ENCODE peak calls at places on chromosomes 4 and X, in seven cellular contexts. D is neuronal stem cell, S is mesendoderm, B is mesenchymal stem cell, K is H1, R is H9, J is IMR-90. G is an unnamed sample.

GRCh38 chr4:101211146-101211553 is 136.2 kb downstream of the PPP3CA start:
- DNase-seq in D (no peak), S (peak), B (peak), K (no peak), R (no peak), J (peak), G (no peak)

GRCh38 chr4:82748781-82749504 is 49.7 kb downstream of the SCD5 start:
- DNase-seq in D (no peak), S (no peak), B (peak), K (no peak), R (no peak), J (peak), G (no peak)

GRCh38 chr4:40180356-40180755 is 16.5 kb upstream of the RHOH start:
- DNase-seq in D (no peak), S (no peak), B (peak), K (no peak), R (no peak), J (peak), G (peak)

GRCh38 chr4:84529169-84529751 is 30.2 kb upstream of the NKX6-1 start:
- DNase-seq in D (no peak), S (peak), B (peak), K (no peak), R (no peak), J (peak), G (peak)

GRCh38 chrX:64427787-64428186 is 32.5 kb upstream of the MTMR8 start:
- DNase-seq in D (no peak), S (no peak), B (no peak), K (no peak), R (no peak), J (no peak), G (no peak)

GRCh38 chr4:140163029-140163810 is 9.2 kb upstream of the MAML3 start:
- DNase-seq in D (no peak), S (no peak), B (no peak), K (no peak), R (no peak), J (peak), G (peak)

GRCh38 chr4:33160126-33160525 is 2440.0 kb downstream of the PCDH7 start:
- DNase-seq in D (no peak), S (peak), B (peak), K (no peak), R (no peak), J (peak), G (peak)

GRCh38 chr4:6109842-6110560 is 90.3 kb downstream of the JAKMIP1 start:
- DNase-seq in D (peak), S (peak), B (no peak), K (peak), R (peak), J (no peak), G (peak)

GRCh38 chrX:52425710-52426245 is 57.0 kb downstream of the XAGE2 start:
- DNase-seq in D (no peak), S (peak), B (no peak), K (no peak), R (no peak), J (peak), G (peak)

GRCh38 chrX:76029385-76029784 is 143.5 kb upstream of the PBDC1 start:
- DNase-seq in D (no peak), S (no peak), B (no peak), K (no peak), R (no peak), J (no peak), G (no peak)

DNA sequence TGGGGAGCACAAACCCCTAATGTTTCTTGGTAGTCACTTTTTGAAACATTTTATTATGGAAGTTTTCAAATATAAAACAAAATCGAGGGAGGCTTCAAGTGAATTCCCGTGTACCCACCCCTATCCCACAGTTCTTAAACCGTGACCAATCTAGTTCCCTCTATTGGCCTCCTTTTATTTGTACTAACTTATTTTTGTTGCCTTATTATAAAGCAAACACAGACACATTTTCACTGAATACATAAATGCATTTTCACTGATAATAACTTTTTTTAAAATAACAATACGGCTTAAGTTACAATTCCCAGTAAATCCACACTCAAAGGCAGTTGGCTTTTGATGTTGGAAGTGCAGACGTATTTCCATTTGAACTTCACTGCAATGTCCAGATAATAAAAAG is 9.3 kb downstream of the HMX1 start:
- DNase-seq in D (no peak), S (no peak), B (no peak), K (no peak), R (no peak), J (no peak), G (no peak)
- H3K23ac ChIP-seq in D (no peak), S (no peak), B (no peak), K (no peak), R (no peak), J (no peak), G (no peak)

DNA sequence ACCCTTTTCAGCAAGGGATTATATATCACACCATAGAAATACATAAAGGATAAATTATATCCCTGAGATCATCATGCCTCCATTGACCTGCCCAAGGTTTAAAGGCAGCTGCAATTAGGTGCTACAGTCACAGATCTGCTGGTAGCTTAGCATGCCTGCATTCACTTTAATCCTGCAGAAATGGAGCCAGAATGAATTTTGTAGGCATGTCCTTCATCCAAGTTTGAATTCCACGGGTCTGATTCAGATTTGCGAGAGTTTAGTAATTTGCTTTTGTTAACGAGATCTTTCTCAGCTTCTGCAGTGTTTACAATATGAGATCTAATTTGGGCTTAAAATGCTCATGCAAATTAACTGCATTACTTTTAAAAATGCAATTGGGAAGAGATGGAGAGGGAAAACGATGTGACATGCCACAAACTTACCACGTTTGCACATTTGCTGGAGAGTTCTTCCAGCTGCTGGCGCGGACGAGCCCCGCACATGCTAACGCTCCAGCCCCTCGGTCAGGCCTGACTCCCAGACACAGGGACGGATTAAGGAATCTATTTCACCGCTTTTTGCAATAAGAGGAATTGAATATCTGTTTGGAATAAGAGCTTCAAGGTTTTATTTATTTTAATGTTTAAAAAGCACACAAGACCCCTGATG is 326.9 kb upstream of the NOCT start:
- DNase-seq in D (no peak), S (no peak), B (no peak), K (no peak), R (no peak), J (peak), G (no peak)
- H3K23ac ChIP-seq in D (no peak), S (no peak), B (no peak), K (no peak), R (no peak), J (no peak), G (no peak)

GRCh38 chr4:86947494-86948120 is 12.8 kb downstream of the AFF1 start:
- DNase-seq in D (no peak), S (no peak), B (peak), K (no peak), R (no peak), J (no peak), G (no peak)
- H3K23ac ChIP-seq in D (no peak), S (no peak), B (no peak), K (no peak), R (no peak), J (no peak), G (no peak)

GRCh38 chrX:100424012-100424411 is 13.9 kb upstream of the PCDH19 start:
- DNase-seq in D (no peak), S (peak), B (no peak), K (no peak), R (peak), J (no peak), G (peak)
- H3K23ac ChIP-seq in D (no peak), S (no peak), B (no peak), K (no peak), R (no peak), J (no peak), G (no peak)

GRCh38 chrX:54920610-54921426 is at the start of gene TRO:
- DNase-seq in D (peak), S (peak), B (peak), K (no peak), R (peak), J (peak), G (no peak)

GRCh38 chrX:54926978-54927377 is 6.4 kb downstream of the TRO start:
- DNase-seq in D (no peak), S (no peak), B (no peak), K (no peak), R (no peak), J (no peak), G (no peak)

GRCh38 chrX:54922547-54922946 is 1.9 kb downstream of the TRO start:
- DNase-seq in D (no peak), S (no peak), B (no peak), K (no peak), R (no peak), J (no peak), G (no peak)

GRCh38 chrX:54921427-54922021 is 900 bp downstream of the TRO start:
- DNase-seq in D (peak), S (peak), B (peak), K (peak), R (peak), J (peak), G (peak)

GRCh38 chrX:54923376-54923775 is 2.8 kb downstream of the TRO start:
- DNase-seq in D (no peak), S (no peak), B (no peak), K (no peak), R (no peak), J (no peak), G (no peak)
- H3K23ac ChIP-seq in D (no peak), S (no peak), B (no peak), K (no peak), R (no peak), J (no peak), G (no peak)

GRCh38 chr4:1017706-1018105 is 6.3 kb downstream of the FGFRL1 start:
- DNase-seq in D (no peak), S (no peak), B (no peak), K (no peak), R (no peak), J (no peak), G (no peak)
- H3K23ac ChIP-seq in D (peak), S (no peak), B (no peak), K (no peak), R (no peak), J (no peak), G (no peak)

DNA sequence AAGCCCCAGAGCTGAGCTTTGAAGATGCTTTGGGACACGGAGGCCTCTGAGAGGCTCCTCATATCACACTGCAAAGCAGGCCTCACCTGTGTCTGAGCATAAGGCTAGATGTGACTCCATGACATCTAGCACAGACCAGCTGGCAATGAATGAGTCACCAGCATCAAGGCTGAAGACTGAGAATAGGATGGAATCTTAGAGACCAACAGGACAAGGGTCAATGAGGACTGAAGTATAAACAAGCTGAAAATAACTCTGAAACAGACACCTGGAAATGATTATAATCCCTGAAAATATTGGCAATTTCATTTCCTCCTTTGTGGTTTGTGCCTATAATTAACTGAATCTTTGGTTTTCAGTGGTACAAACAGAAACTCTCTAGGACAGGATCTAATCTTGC is 87.1 kb upstream of the PRPS1 start:
- DNase-seq in D (no peak), S (no peak), B (peak), K (no peak), R (no peak), J (peak), G (no peak)
- H3K23ac ChIP-seq in D (no peak), S (no peak), B (no peak), K (no peak), R (no peak), J (no peak), G (no peak)

DNA sequence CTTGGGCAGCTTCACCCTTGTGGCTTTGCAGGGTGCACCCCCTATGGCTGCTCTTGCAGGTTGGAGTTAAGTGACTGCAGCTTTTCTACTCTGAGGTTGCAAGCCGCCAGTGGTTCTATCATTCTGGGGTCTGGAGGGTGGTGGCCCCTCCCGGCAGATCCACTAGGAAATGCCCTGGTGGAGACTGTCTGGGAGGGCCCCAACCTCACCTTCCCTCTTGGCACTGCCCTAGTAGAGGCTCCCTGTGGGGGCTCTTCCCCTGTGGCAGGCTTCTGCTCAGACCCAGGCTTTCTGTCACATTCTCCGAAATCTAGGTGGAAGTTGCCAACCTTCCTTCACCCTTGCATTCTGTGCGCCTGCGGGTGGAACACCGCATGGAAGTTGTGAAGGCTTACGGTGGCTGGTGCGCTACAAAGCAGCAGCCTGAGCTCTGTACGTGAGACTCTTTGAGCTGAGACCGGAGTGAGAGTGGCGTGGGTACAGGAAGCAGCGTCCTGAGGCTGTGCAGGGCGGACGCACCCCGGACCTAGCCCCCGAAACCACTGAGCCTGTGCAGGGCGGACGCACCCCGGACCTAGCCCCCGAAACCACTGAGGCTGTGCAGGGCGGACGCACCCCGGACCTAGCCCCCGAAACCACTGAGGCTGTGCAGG is 626.7 kb upstream of the FRG1 start:
- DNase-seq in D (no peak), S (no peak), B (no peak), K (no peak), R (no peak), J (no peak), G (no peak)
- H3K23ac ChIP-seq in D (no peak), S (no peak), B (no peak), K (no peak), R (no peak), J (no peak), G (no peak)

GRCh38 chr4:90841676-90842075 is 714.5 kb downstream of the CCSER1 start:
- DNase-seq in D (no peak), S (no peak), B (no peak), K (no peak), R (no peak), J (no peak), G (peak)

GRCh38 chr4:90840828-90841227 is 713.6 kb downstream of the CCSER1 start:
- DNase-seq in D (no peak), S (peak), B (no peak), K (no peak), R (no peak), J (no peak), G (peak)

GRCh38 chr4:90837241-90837640 is 710.0 kb downstream of the CCSER1 start:
- DNase-seq in D (no peak), S (no peak), B (no peak), K (no peak), R (no peak), J (no peak), G (no peak)

GRCh38 chr4:90845777-90846176 is 718.6 kb downstream of the CCSER1 start:
- DNase-seq in D (no peak), S (no peak), B (peak), K (no peak), R (no peak), J (no peak), G (no peak)

GRCh38 chr4:90842960-90843359 is 715.8 kb downstream of the CCSER1 start:
- DNase-seq in D (no peak), S (no peak), B (no peak), K (no peak), R (no peak), J (no peak), G (no peak)
- H3K23ac ChIP-seq in D (no peak), S (no peak), B (no peak), K (no peak), R (no peak), J (no peak), G (no peak)

G was measured in trophoblast cell.